ENCODE peak calls at places on chromosome 13, in seven cellular contexts. K is breast epithelium, H is OCI-LY7, A is body of pancreas, N is heart left ventricle, D is epithelial cell of esophagus, B is GM10248. C is an unnamed sample.

GRCh38 chr13:42066542-42066941 is 18.1 kb downstream of the DGKH start:
- DNase-seq in K (no peak), H (no peak), A (no peak), N (no peak), D (no peak), B (no peak), C (peak)

GRCh38 chr13:45501175-45501526 is 36.4 kb downstream of the COG3 start:
- DNase-seq in K (no peak), H (no peak), A (no peak), N (no peak), D (no peak), B (no peak), C (no peak)

GRCh38 chr13:40432018-40432978 is 234.1 kb downstream of the FOXO1 start:
- DNase-seq in K (no peak), H (peak), A (no peak), N (no peak), D (no peak), B (peak), C (no peak)

GRCh38 chr13:24905242-24905641 is 141.3 kb downstream of the RNF17 start:
- DNase-seq in K (no peak), H (no peak), A (no peak), N (no peak), D (peak), B (no peak), C (no peak)

GRCh38 chr13:36807616-36808015 is 11.4 kb upstream of the RFXAP start:
- DNase-seq in K (no peak), H (no peak), A (no peak), N (no peak), D (peak), B (no peak), C (no peak)

GRCh38 chr13:31200636-31200970 is 828 bp downstream of the B3GLCT start:
- DNase-seq in K (peak), H (peak), A (peak), N (peak), D (no peak), B (peak), C (peak)

GRCh38 chr13:40445557-40445990 is 220.9 kb downstream of the FOXO1 start:
- DNase-seq in K (no peak), H (peak), A (peak), N (peak), D (peak), B (peak), C (no peak)

GRCh38 chr13:80814541-80814940 is 473.6 kb upstream of the SPRY2 start:
- DNase-seq in K (no peak), H (no peak), A (no peak), N (no peak), D (no peak), B (no peak), C (no peak)

GRCh38 chr13:111949311-111949710 is 117.6 kb upstream of the SOX1 start:
- DNase-seq in K (no peak), H (no peak), A (no peak), N (no peak), D (no peak), B (no peak), C (no peak)

GRCh38 chr13:51666839-51667238 is 82.6 kb downstream of the WDFY2 start:
- DNase-seq in K (no peak), H (no peak), A (no peak), N (no peak), D (no peak), B (no peak), C (no peak)

GRCh38 chr13:36438594-36439483 is 6.5 kb downstream of the CCNA1 start:
- DNase-seq in K (no peak), H (peak), A (no peak), N (no peak), D (peak), B (no peak), C (no peak)

GRCh38 chr13:81760316-81760715 is 1419.4 kb upstream of the SPRY2 start:
- DNase-seq in K (no peak), H (no peak), A (no peak), N (no peak), D (peak), B (no peak), C (no peak)

GRCh38 chr13:74452881-74453280 is 318.7 kb upstream of the KLF12 start:
- DNase-seq in K (no peak), H (no peak), A (no peak), N (no peak), D (peak), B (no peak), C (no peak)

GRCh38 chr13:53473397-53473796 is 444.8 kb downstream of the OLFM4 start:
- DNase-seq in K (no peak), H (no peak), A (no peak), N (no peak), D (no peak), B (no peak), C (no peak)

GRCh38 chr13:39888865-39889810 is 233.7 kb downstream of the COG6 start:
- DNase-seq in K (no peak), H (no peak), A (no peak), N (no peak), D (no peak), B (no peak), C (no peak)

GRCh38 chr13:47046706-47047105 is 149.9 kb upstream of the HTR2A start:
- DNase-seq in K (no peak), H (no peak), A (no peak), N (no peak), D (no peak), B (no peak), C (no peak)

GRCh38 chr13:58025821-58026220 is 394.3 kb downstream of the PCDH17 start:
- DNase-seq in K (no peak), H (no peak), A (no peak), N (no peak), D (no peak), B (no peak), C (no peak)

GRCh38 chr13:26968431-26969335 is 202.9 kb downstream of the USP12 start:
- DNase-seq in K (no peak), H (no peak), A (peak), N (no peak), D (no peak), B (no peak), C (no peak)

GRCh38 chr13:75521956-75522355 is 15.7 kb downstream of the COMMD6 start:
- DNase-seq in K (no peak), H (no peak), A (no peak), N (no peak), D (no peak), B (no peak), C (no peak)

GRCh38 chr13:95552539-95553270 is at the start of gene CLDN10:
- DNase-seq in K (no peak), H (no peak), A (peak), N (no peak), D (no peak), B (peak), C (no peak)

GRCh38 chr13:38210928-38211596 is 138.6 kb upstream of the UFM1 start:
- DNase-seq in K (no peak), H (no peak), A (no peak), N (no peak), D (no peak), B (no peak), C (no peak)

GRCh38 chr13:46386996-46387851 is at the start of gene RUBCNL:
- DNase-seq in K (no peak), H (peak), A (peak), N (peak), D (peak), B (peak), C (no peak)

GRCh38 chr13:73465629-73465974 is 406.8 kb downstream of the KLF5 start:
- DNase-seq in K (no peak), H (no peak), A (no peak), N (no peak), D (peak), B (no peak), C (peak)

GRCh38 chr13:94860981-94861407 is 148.6 kb upstream of the SOX21 start:
- DNase-seq in K (no peak), H (no peak), A (no peak), N (no peak), D (peak), B (no peak), C (peak)

GRCh38 chr13:70523622-70524021 is 415.4 kb upstream of the KLHL1 start:
- DNase-seq in K (no peak), H (no peak), A (no peak), N (peak), D (peak), B (no peak), C (no peak)

GRCh38 chr13:59771272-59771671 is 392.5 kb downstream of the DIAPH3 start:
- DNase-seq in K (no peak), H (no peak), A (no peak), N (no peak), D (peak), B (no peak), C (peak)

GRCh38 chr13:73428137-73428536 is 369.3 kb downstream of the KLF5 start:
- DNase-seq in K (no peak), H (no peak), A (no peak), N (no peak), D (peak), B (no peak), C (peak)

GRCh38 chr13:84574851-84575250 is 692.6 kb upstream of the SLITRK1 start:
- DNase-seq in K (no peak), H (no peak), A (no peak), N (no peak), D (peak), B (no peak), C (peak)
- TF ChIP-seq CTCF in K (no peak), H (peak), A (peak), N (no peak), D (peak), B (no peak), C (peak)

GRCh38 chr13:43134896-43135295 is 111.5 kb downstream of the DNAJC15 start:
- DNase-seq in K (no peak), H (no peak), A (no peak), N (no peak), D (no peak), B (no peak), C (no peak)

GRCh38 chr13:43133792-43134191 is 110.4 kb downstream of the DNAJC15 start:
- DNase-seq in K (no peak), H (no peak), A (no peak), N (no peak), D (no peak), B (no peak), C (no peak)

GRCh38 chr13:43132911-43133310 is 109.5 kb downstream of the DNAJC15 start:
- DNase-seq in K (no peak), H (peak), A (no peak), N (no peak), D (no peak), B (no peak), C (no peak)

GRCh38 chr13:43129511-43130130 is 106.2 kb downstream of the DNAJC15 start:
- DNase-seq in K (no peak), H (no peak), A (no peak), N (no peak), D (no peak), B (no peak), C (no peak)

GRCh38 chr13:43132228-43132627 is 108.8 kb downstream of the DNAJC15 start:
- DNase-seq in K (no peak), H (peak), A (no peak), N (no peak), D (peak), B (peak), C (no peak)
- TF ChIP-seq CTCF in K (no peak), H (peak), A (no peak), N (no peak), D (peak), B (peak), C (no peak)

DNA sequence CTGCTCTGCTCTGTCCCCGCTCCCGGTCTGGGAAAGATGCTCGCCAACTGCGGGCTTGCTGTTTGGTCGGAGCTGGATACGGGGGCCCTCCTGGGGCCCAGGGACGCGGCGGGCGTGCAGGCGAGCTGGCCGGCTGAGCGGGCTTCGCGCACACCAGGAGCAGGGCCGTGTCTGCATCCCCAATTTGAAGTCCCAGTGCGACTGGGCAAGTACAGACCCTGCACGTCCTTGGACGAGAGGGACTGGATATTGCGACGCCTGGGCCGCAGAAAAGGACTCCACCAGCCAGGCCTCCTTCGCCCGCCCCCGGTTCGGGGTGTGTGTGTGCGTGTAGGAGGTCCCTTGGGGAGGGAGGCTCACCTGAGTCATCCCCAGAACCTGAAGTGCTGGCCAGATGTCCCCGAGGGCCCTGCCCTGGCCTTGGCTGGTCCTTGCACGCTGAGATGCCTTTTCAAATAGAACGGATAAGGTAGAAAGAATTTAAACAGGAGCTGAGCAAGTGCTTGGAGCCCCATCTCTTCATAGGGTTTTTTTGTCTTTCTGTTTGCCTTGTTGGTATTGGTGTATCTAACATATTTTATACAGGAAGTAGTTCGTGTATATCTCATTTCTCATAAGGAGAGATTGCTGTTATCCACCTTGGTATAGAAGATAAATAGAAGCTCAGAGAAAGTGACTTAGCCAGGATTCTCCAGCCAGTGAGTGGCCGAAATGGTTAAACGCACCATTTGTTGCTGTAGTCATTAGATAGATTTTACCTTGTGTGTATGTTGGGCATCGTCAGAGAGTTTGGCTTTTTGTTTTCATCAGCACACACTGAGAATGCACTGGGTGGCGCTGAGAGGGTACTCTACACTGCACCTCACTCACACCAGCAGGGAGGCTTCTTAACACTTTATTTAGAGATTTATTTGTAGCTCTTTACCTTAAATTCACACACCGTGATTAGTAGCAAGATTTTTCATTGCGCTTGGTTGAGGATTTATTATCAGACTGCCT is 1.1 kb downstream of the NAXD start:
- DNase-seq in K (peak), H (peak), A (peak), N (no peak), D (peak), B (peak), C (peak)
- TF ChIP-seq CTCF in K (no peak), H (peak), A (no peak), N (no peak), D (no peak), B (peak), C (no peak)

GRCh38 chr13:61415749-61416148 is at the start of gene PCDH20:
- DNase-seq in K (no peak), H (no peak), A (no peak), N (no peak), D (no peak), B (no peak), C (no peak)
- TF ChIP-seq CTCF in K (no peak), H (no peak), A (no peak), N (no peak), D (no peak), B (no peak), C (no peak)

GRCh38 chr13:112968910-112969691 is at the start of gene MCF2L:
- DNase-seq in K (peak), H (peak), A (peak), N (peak), D (peak), B (peak), C (no peak)
- TF ChIP-seq CTCF in K (no peak), H (peak), A (no peak), N (no peak), D (peak), B (peak), C (no peak)

GRCh38 chr13:43522788-43523187 is 264.0 kb downstream of the ENOX1 start:
- DNase-seq in K (no peak), H (no peak), A (no peak), N (no peak), D (no peak), B (no peak), C (peak)

GRCh38 chr13:43516401-43516826 is 270.4 kb downstream of the ENOX1 start:
- DNase-seq in K (no peak), H (no peak), A (no peak), N (peak), D (no peak), B (no peak), C (peak)

GRCh38 chr13:43520331-43520730 is 266.4 kb downstream of the ENOX1 start:
- DNase-seq in K (no peak), H (no peak), A (no peak), N (no peak), D (no peak), B (no peak), C (no peak)
- TF ChIP-seq CTCF in K (no peak), H (no peak), A (no peak), N (no peak), D (no peak), B (no peak), C (no peak)

GRCh38 chr13:113220877-113221276 is 11.5 kb downstream of the CUL4A start:
- DNase-seq in K (no peak), H (no peak), A (no peak), N (peak), D (no peak), B (no peak), C (no peak)
- TF ChIP-seq CTCF in K (no peak), H (no peak), A (no peak), N (peak), D (peak), B (no peak), C (peak)

GRCh38 chr13:108086678-108087077 is 128.7 kb downstream of the LIG4 start:
- DNase-seq in K (no peak), H (no peak), A (no peak), N (no peak), D (peak), B (no peak), C (no peak)
- TF ChIP-seq CTCF in K (no peak), H (peak), A (no peak), N (no peak), D (peak), B (no peak), C (no peak)

GRCh38 chr13:49098771-49099512 is 121.2 kb upstream of the MLNR start:
- DNase-seq in K (no peak), H (peak), A (no peak), N (no peak), D (peak), B (no peak), C (peak)
- TF ChIP-seq CTCF in K (no peak), H (peak), A (peak), N (peak), D (peak), B (peak), C (peak)

GRCh38 chr13:108797354-108797753 is 167.9 kb downstream of the MYO16 start:
- DNase-seq in K (no peak), H (no peak), A (no peak), N (no peak), D (no peak), B (no peak), C (no peak)

DNA sequence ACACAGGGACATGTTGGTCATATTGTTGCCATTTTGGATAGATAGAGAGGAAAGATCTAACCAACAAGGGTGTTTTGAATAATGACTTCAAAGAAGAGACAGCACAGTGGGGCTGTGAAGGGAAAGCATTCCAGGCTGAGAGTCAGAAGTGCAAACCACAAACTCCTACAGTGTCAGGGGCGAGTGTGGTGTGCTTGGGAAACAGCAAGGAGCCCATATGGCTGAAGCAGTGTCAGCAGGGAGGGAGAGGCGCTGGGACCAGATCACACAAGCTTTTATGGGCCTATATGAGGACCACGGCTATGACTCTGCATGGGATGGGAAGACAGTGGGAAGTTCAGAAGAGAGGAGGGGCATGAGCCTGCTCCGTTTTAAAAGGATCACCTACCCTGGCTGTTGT is 166.4 kb downstream of the MYO16 start:
- DNase-seq in K (no peak), H (no peak), A (no peak), N (no peak), D (no peak), B (no peak), C (no peak)
- TF ChIP-seq CTCF in K (no peak), H (no peak), A (no peak), N (no peak), D (no peak), B (no peak), C (no peak)

C was measured in HFFc6.